ENCODE peak calls at places on chromosomes 12 and 14, in eight cellular contexts. B is adrenal gland, W is iris pigment epithelial cell, Y is activated T-helper 1 cell treated with Interleukin-2 at 50 U/mL for 16 hours, V is lower lobe of right lung, A is NCI-H1092 treated with DMSO at 0.1 percent for 48 hours, C is MCF 10A, L is HS-5. F is an unnamed sample.

GRCh38 chr12:57779736-57780135 is 2.9 kb upstream of the TSFM start:
- DNase-seq in W (no peak), L (no peak), B (no peak), C (no peak), V (no peak), A (no peak), Y (no peak), F (no peak)

GRCh38 chr12:6786416-6787094 is 2.8 kb upstream of the CD4 start:
- DNase-seq in V (no peak), Y (no peak), C (no peak), A (no peak), B (no peak), L (no peak), W (no peak), F (no peak)

GRCh38 chr14:71488703-71489141 is 443.5 kb upstream of the RGS6 start:
- DNase-seq in L (no peak), C (no peak), V (no peak), W (peak; percentile 86), Y (no peak), A (no peak), B (no peak), F (no peak)

GRCh38 chr14:59189281-59189821 is 884 bp downstream of the DAAM1 start:
- DNase-seq in W (peak; percentile 45), V (peak; percentile 51), B (peak; percentile 59), Y (no peak), A (peak; percentile 77), L (no peak), C (peak; percentile 11), F (peak; percentile 46)

GRCh38 chr12:2722806-2723205 is 72.0 kb upstream of the FKBP4 start:
- DNase-seq in L (no peak), A (no peak), W (peak; percentile 19), B (no peak), V (no peak), Y (no peak), C (peak; percentile 33), F (no peak)

GRCh38 chr14:63857467-63858030 is 4.7 kb downstream of the SYNE2 start:
- DNase-seq in V (no peak), C (peak; percentile 51), L (no peak), W (no peak), A (no peak), Y (no peak), B (no peak), F (no peak)

GRCh38 chr14:73786942-73787759 is 64.5 kb upstream of the PTGR2 start:
- DNase-seq in V (peak; percentile 82), W (no peak), L (no peak), B (peak; percentile 73), C (peak; percentile 41), Y (peak; percentile 50), A (no peak), F (peak; percentile 49)

GRCh38 chr12:12365931-12366431 is 9.1 kb downstream of the BORCS5 start:
- DNase-seq in B (no peak), A (no peak), V (no peak), L (no peak), C (no peak), W (peak; percentile 49), Y (no peak), F (no peak)

GRCh38 chr14:55899531-55899930 is 218.7 kb upstream of the PELI2 start:
- DNase-seq in B (no peak), Y (no peak), V (no peak), C (no peak), L (no peak), A (no peak), W (no peak), F (no peak)

GRCh38 chr12:47864646-47865235 is 40.1 kb downstream of the VDR start:
- DNase-seq in C (no peak), Y (no peak), V (no peak), A (no peak), B (no peak), W (no peak), L (no peak), F (no peak)

GRCh38 chr12:109757671-109758265 is 44.1 kb downstream of the FAM222A start:
- DNase-seq in C (no peak), L (no peak), B (peak; percentile 44), Y (no peak), W (no peak), V (peak; percentile 27), A (no peak), F (no peak)

GRCh38 chr12:2641761-2642160 is 153.0 kb upstream of the FKBP4 start:
- DNase-seq in C (no peak), V (no peak), Y (no peak), W (no peak), B (peak; percentile 20), A (no peak), L (no peak), F (no peak)

GRCh38 chr12:124053855-124054254 is 80.8 kb downstream of the ZNF664 start:
- DNase-seq in A (peak; percentile 48), C (no peak), L (no peak), B (peak; percentile 79), W (peak; percentile 75), V (peak; percentile 61), Y (no peak), F (peak; percentile 67)

GRCh38 chr12:123754041-123754757 is 7.9 kb upstream of the DNAH10 start:
- DNase-seq in B (no peak), Y (no peak), L (no peak), V (no peak), A (no peak), W (no peak), C (no peak), F (no peak)

GRCh38 chr12:67650127-67650495 is 1.6 kb downstream of the DYRK2 start:
- DNase-seq in W (peak; percentile 11), C (peak; percentile 7), V (no peak), Y (no peak), L (no peak), B (peak; percentile 62), A (no peak), F (no peak)

GRCh38 chr12:11823043-11823442 is 173.6 kb downstream of the ETV6 start:
- DNase-seq in Y (no peak), W (peak; percentile 94), C (no peak), A (no peak), V (no peak), L (peak; percentile 63), B (no peak), F (no peak)

GRCh38 chr12:123813349-123813748 is 51.2 kb downstream of the DNAH10 start:
- DNase-seq in L (peak; percentile 39), C (peak; percentile 65), Y (no peak), W (peak; percentile 30), A (no peak), V (no peak), B (no peak), F (no peak)

GRCh38 chr12:77741974-77742517 is 88.6 kb upstream of the NAV3 start:
- DNase-seq in V (no peak), L (no peak), B (no peak), A (no peak), Y (no peak), C (no peak), W (no peak), F (no peak)

GRCh38 chr14:61503167-61503801 is 181.9 kb downstream of the PRKCH start:
- DNase-seq in L (no peak), A (no peak), C (peak; percentile 80), B (no peak), W (no peak), V (no peak), Y (peak; percentile 31), F (no peak)

GRCh38 chr12:851913-852312 is 97.6 kb downstream of the RAD52 start:
- DNase-seq in C (peak; percentile 76), W (peak; percentile 88), V (no peak), B (no peak), L (peak; percentile 58), A (no peak), Y (no peak), F (no peak)

GRCh38 chr12:95205685-95206084 is 11.6 kb downstream of the FGD6 start:
- DNase-seq in B (peak; percentile 74), C (peak; percentile 88), Y (no peak), A (no peak), L (no peak), W (peak; percentile 95), V (no peak), F (no peak)

GRCh38 chr12:124695861-124696260 is 128.4 kb upstream of the NCOR2 start:
- DNase-seq in A (no peak), L (no peak), C (no peak), Y (no peak), B (no peak), W (no peak), V (no peak), F (peak; percentile 89)

GRCh38 chr14:100537701-100538565 is 49.3 kb downstream of the BEGAIN start:
- DNase-seq in B (peak; percentile 47), L (no peak), W (no peak), A (no peak), Y (no peak), C (no peak), V (peak; percentile 36), F (no peak)

GRCh38 chr14:99522025-99522401 is 40.8 kb downstream of the CCNK start:
- DNase-seq in A (no peak), C (no peak), B (no peak), V (peak; percentile 39), W (no peak), L (no peak), Y (no peak), F (no peak)

GRCh38 chr12:69570000-69570516 is 15.2 kb upstream of the CCT2 start:
- DNase-seq in V (no peak), L (peak; percentile 76), B (no peak), Y (no peak), A (no peak), W (peak; percentile 96), C (peak; percentile 73), F (no peak)

GRCh38 chr12:51392556-51393237 is 1.5 kb upstream of the GALNT6 start:
- DNase-seq in V (no peak), Y (no peak), B (peak; percentile 50), C (no peak), W (no peak), L (no peak), A (no peak), F (no peak)

GRCh38 chr14:66403183-66403582 is 83.0 kb upstream of the CCDC196 start:
- DNase-seq in Y (no peak), V (no peak), L (no peak), C (peak; percentile 54), W (peak; percentile 40), B (no peak), A (peak; percentile 54), F (peak; percentile 58)

GRCh38 chr12:107822356-107822755 is 47.9 kb downstream of the ASCL4 start:
- DNase-seq in C (no peak), B (no peak), A (no peak), W (no peak), V (no peak), L (no peak), Y (no peak), F (no peak)

GRCh38 chr12:49868952-49869815 is 26.3 kb upstream of the BCDIN3D start:
- DNase-seq in L (peak; percentile 26), A (peak; percentile 97), Y (no peak), B (peak; percentile 98), W (peak; percentile 95), C (no peak), V (peak; percentile 73), F (peak; percentile 88)

GRCh38 chr12:89858718-89859117 is 150.1 kb upstream of the ATP2B1 start:
- DNase-seq in A (no peak), C (no peak), B (no peak), L (no peak), Y (no peak), W (no peak), V (no peak), F (no peak)

GRCh38 chr14:34713681-34714319 is 593 bp downstream of the CFL2 start:
- DNase-seq in Y (no peak), C (peak; percentile 59), V (peak; percentile 61), L (peak; percentile 44), A (peak; percentile 65), B (no peak), W (peak; percentile 85), F (peak; percentile 61)

GRCh38 chr14:77120771-77121743 is 20.5 kb downstream of the ZDHHC22 start:
- DNase-seq in C (no peak), Y (peak; percentile 39), L (no peak), A (peak; percentile 87), B (peak; percentile 78), V (no peak), W (no peak), F (peak; percentile 88)

GRCh38 chr14:99119554-99119953 is 152.4 kb downstream of the BCL11B start:
- DNase-seq in Y (no peak), V (no peak), A (no peak), B (no peak), L (no peak), W (no peak), C (no peak), F (no peak)

F was measured in G401.